ENCODE peak calls at places on chromosomes 1 and 21, in six cellular contexts. Z, W, P, T, U and Q are unnamed samples.

GRCh38 chr1:101841824-101842223 is 154.9 kb downstream of the OLFM3 start:
- DNase-seq in Z (no peak), W (no peak), P (no peak), T (no peak), U (no peak), Q (no peak)

GRCh38 chr1:208731976-208732821 is 488.0 kb upstream of the PLXNA2 start:
- DNase-seq in Z (no peak), W (peak), P (no peak), T (no peak), U (no peak), Q (no peak)

GRCh38 chr1:109112056-109112651 is 1.8 kb upstream of the ELAPOR1 start:
- DNase-seq in Z (no peak), W (peak), P (no peak), T (peak), U (no peak), Q (peak)

GRCh38 chr1:154779563-154780189 is 90.4 kb downstream of the KCNN3 start:
- DNase-seq in Z (no peak), W (no peak), P (no peak), T (no peak), U (no peak), Q (no peak)

GRCh38 chr1:160205242-160205973 is at the start of gene PEA15:
- DNase-seq in Z (peak), W (peak), P (peak), T (peak), U (no peak), Q (peak)

GRCh38 chr1:37149296-37149695 is 115.0 kb upstream of the GRIK3 start:
- DNase-seq in Z (no peak), W (no peak), P (no peak), T (no peak), U (no peak), Q (no peak)

GRCh38 chr1:3345792-3346191 is 108.7 kb upstream of the ARHGEF16 start:
- DNase-seq in Z (no peak), W (no peak), P (no peak), T (no peak), U (no peak), Q (no peak)

GRCh38 chr1:212702672-212703071 is 3.0 kb upstream of the BATF3 start:
- DNase-seq in Z (no peak), W (no peak), P (no peak), T (no peak), U (no peak), Q (no peak)

GRCh38 chr1:154911691-154912550 is 24.6 kb downstream of the PMVK start:
- DNase-seq in Z (no peak), W (no peak), P (no peak), T (peak), U (no peak), Q (no peak)

DNA sequence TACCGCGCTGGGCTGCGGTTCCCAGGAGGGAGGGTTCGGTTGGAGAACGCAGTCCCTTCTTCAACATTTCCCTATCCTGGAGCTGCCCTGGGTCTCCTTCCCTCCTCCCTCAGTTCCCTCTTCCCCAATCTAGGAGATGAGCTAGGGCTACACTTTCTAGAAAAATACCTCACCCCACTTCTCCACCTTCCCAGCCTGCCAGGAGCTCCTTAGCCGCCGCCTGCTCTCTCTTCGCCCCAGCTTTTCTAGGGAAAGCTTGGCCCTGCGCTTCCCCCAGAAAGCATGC is 484 bp upstream of the ADAMTS1 start:
- DNase-seq in Z (no peak), W (no peak), P (no peak), T (peak), U (no peak), Q (peak)
- H3K4me3 ChIP-seq in Z (no peak), W (peak), P (peak), T (peak), U (peak), Q (peak)

GRCh38 chr1:39637301-39637700 is 2.1 kb downstream of the HEYL start:
- DNase-seq in Z (no peak), W (no peak), P (no peak), T (no peak), U (no peak), Q (no peak)

GRCh38 chr1:39632491-39633417 is 6.7 kb downstream of the HEYL start:
- DNase-seq in Z (no peak), W (peak), P (peak), T (peak), U (no peak), Q (peak)

GRCh38 chr1:39635871-39636210 is 3.6 kb downstream of the HEYL start:
- DNase-seq in Z (no peak), W (no peak), P (no peak), T (no peak), U (no peak), Q (no peak)

GRCh38 chr1:39633422-39633821 is 6.0 kb downstream of the HEYL start:
- DNase-seq in Z (no peak), W (no peak), P (no peak), T (no peak), U (no peak), Q (no peak)

DNA sequence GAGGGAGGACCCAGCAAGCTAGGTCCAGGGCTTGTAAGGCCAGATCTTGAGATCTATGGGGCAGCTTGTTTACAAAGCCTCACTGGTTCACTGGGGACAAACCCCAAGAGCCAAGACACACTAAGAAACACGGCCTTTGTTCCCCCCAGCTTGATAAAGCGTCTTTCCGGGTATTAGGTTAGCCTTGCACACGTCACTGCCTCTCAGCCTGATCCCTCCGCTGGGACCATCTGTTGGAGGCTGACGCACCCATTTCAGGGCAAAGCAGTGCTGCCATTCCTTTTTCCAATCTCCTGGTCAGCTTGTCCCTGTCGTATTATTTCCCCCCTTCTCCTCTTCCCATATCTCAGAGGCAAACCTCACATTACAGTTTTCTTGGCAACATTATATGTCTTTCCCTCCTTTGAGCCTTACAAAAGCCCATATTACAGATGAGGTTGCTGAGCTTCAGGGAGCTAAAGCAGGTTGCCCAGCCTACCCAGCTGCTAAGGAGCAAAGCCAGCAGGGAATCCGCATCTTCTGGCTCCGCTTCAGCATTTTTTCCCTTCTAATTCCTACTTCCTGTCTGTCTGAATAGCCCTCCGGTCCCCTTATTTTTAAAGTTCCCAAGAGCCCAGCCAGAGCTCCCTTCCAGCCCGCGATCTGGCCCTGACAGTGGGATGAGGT is 4.1 kb downstream of the HEYL start:
- DNase-seq in Z (no peak), W (no peak), P (peak), T (no peak), U (no peak), Q (no peak)
- H3K4me3 ChIP-seq in Z (no peak), W (no peak), P (no peak), T (no peak), U (no peak), Q (no peak)

DNA sequence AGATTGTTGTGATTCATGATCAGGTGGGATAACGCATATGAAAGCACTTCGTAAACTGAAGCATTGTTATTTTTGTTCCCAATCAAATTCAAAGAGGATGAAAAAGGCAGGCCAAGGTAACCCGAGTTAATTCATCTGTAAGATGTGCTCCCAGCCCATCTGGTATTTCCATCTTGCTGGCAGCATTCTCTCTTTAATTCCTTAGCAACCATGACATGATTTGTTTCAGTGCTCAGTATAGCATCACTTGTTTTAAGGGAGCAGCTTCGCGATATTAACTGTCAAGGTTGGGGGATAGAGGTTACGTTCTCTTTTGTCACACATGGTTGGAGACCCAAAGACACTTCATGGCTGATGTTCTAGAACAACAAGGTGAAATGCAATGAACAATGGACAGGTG is 6.4 kb downstream of the TSPAN2 start:
- DNase-seq in Z (no peak), W (no peak), P (peak), T (no peak), U (no peak), Q (no peak)
- H3K4me3 ChIP-seq in Z (no peak), W (no peak), P (no peak), T (no peak), U (no peak), Q (no peak)

GRCh38 chr1:95043141-95043980 is 29.4 kb downstream of the ALG14 start:
- DNase-seq in Z (peak), W (peak), P (peak), T (peak), U (peak), Q (peak)
- H3K4me3 ChIP-seq in Z (no peak), W (no peak), P (peak), T (no peak), U (no peak), Q (no peak)

GRCh38 chr1:244841274-244841927 is 5.9 kb downstream of the COX20 start:
- DNase-seq in Z (no peak), W (no peak), P (no peak), T (no peak), U (no peak), Q (no peak)
- H3K4me3 ChIP-seq in Z (no peak), W (no peak), P (no peak), T (no peak), U (no peak), Q (no peak)

DNA sequence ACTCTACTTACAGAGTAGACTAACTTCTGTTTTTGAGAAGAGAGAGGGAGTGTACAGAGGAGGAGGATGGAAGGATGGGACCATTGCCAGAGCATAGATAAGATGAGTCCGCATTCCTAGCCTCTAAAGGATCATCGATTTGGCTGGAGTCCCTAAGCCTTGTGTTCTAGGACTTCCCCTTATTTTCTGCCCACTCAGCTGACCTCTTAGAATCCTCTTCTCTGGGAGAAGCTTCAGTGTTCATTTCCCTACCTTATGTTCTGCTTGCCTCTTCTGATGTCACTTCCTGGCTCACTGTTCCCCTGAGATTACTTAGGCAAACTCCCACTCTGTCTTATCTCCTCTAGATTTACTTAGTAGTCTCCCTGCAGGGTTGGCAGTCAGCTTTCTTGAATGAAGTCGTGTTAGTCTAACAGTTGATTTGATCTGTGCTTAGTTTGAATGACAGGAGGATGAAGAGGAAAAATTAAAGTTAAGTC is 156.7 kb downstream of the SYT2 start:
- DNase-seq in Z (peak), W (peak), P (no peak), T (no peak), U (no peak), Q (peak)
- H3K4me3 ChIP-seq in Z (no peak), W (no peak), P (no peak), T (no peak), U (no peak), Q (no peak)

GRCh38 chr1:171344473-171344820 is 30.5 kb downstream of the FMO4 start:
- DNase-seq in Z (no peak), W (no peak), P (no peak), T (no peak), U (no peak), Q (no peak)
- H3K4me3 ChIP-seq in Z (no peak), W (no peak), P (no peak), T (no peak), U (no peak), Q (no peak)

GRCh38 chr1:50084389-50084788 is 24.3 kb upstream of the ELAVL4 start:
- DNase-seq in Z (no peak), W (no peak), P (peak), T (no peak), U (no peak), Q (no peak)
- H3K4me3 ChIP-seq in Z (no peak), W (no peak), P (no peak), T (no peak), U (no peak), Q (no peak)

DNA sequence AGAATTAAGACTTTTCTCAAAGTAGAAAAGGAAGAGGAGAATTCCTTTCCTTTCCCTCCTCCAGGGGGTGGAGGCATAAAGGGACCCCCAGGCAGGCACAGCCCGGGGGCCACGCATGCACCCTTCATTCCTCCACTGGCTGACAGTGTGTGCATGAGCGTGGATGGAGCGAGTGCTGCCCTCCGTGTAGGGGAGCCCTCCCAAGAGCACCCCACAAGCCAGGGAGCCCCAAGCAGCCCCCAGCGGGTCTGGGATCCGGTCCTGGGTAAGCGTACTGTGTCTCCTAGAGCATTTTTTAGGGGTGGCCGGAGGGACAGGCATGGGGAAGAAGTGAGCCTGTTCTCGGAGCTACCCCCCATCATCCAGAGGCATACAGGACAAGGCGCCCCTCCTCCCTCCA is 120.5 kb downstream of the SIK1 start:
- DNase-seq in Z (no peak), W (no peak), P (no peak), T (no peak), U (no peak), Q (no peak)
- H3K4me3 ChIP-seq in Z (no peak), W (no peak), P (no peak), T (no peak), U (no peak), Q (no peak)

DNA sequence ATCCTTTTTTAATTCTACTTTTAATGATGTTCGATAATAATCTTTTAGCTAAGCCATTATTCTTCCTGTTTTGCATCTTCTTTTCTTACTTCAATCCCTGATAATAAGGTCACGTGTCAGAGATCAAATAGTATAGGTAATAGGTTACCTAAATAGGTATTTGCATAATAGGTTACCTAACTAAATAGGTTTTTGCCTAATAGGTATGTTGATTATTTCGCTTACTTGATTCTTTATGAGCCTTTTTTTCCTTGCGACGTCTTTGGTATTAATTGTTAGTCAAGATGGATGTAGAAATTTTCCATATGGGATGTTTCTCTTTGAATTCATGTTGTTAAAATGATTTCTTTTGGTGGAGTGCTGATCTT is 2.5 kb downstream of the GGPS1 start:
- DNase-seq in Z (no peak), W (no peak), P (no peak), T (no peak), U (no peak), Q (no peak)
- H3K4me3 ChIP-seq in Z (peak), W (peak), P (peak), T (no peak), U (peak), Q (no peak)